ENCODE peak calls at places on chromosome 9, in eight cellular contexts. One of them, this sample, is unnamed.

GRCh38 chr9:113221800-113222481 is 597 bp downstream of the SLC31A1 start:
- DNase-seq in IMR-90: no peak
- DNase-seq in HCT116: no peak
- DNase-seq in GM12878: no peak
- DNase-seq in coronary artery: no peak
- DNase-seq in brain microvascular endothelial cell: peak; percentile 4
- DNase-seq in substantia nigra: peak; percentile 42
- DNase-seq in stomach: no peak
- DNase-seq in this sample: no peak

GRCh38 chr9:112489039-112489546 is 2.5 kb downstream of the KIAA1958 start:
- DNase-seq in IMR-90: no peak
- DNase-seq in brain microvascular endothelial cell: no peak
- DNase-seq in GM12878: no peak
- DNase-seq in coronary artery: no peak
- DNase-seq in stomach: no peak
- DNase-seq in substantia nigra: no peak
- DNase-seq in HCT116: no peak
- DNase-seq in this sample: no peak

GRCh38 chr9:106503759-106504158 is 359.2 kb upstream of the ZNF462 start:
- DNase-seq in coronary artery: no peak
- DNase-seq in brain microvascular endothelial cell: no peak
- DNase-seq in HCT116: no peak
- DNase-seq in IMR-90: no peak
- DNase-seq in substantia nigra: no peak
- DNase-seq in stomach: no peak
- DNase-seq in GM12878: peak; percentile 28
- DNase-seq in this sample: no peak

GRCh38 chr9:108182950-108183381 is 672.8 kb downstream of the ACTL7B start:
- DNase-seq in coronary artery: no peak
- DNase-seq in stomach: no peak
- DNase-seq in substantia nigra: no peak
- DNase-seq in HCT116: no peak
- DNase-seq in GM12878: peak; percentile 40
- DNase-seq in IMR-90: peak; percentile 55
- DNase-seq in brain microvascular endothelial cell: peak; percentile 19
- DNase-seq in this sample: no peak

GRCh38 chr9:116153765-116154333 is at the start of gene PAPPA:
- DNase-seq in IMR-90: no peak
- DNase-seq in substantia nigra: no peak
- DNase-seq in HCT116: no peak
- DNase-seq in GM12878: no peak
- DNase-seq in coronary artery: no peak
- DNase-seq in brain microvascular endothelial cell: no peak
- DNase-seq in stomach: no peak
- DNase-seq in this sample: no peak

GRCh38 chr9:137421838-137422667 is 909 bp downstream of the EXD3 start:
- DNase-seq in HCT116: no peak
- DNase-seq in IMR-90: no peak
- DNase-seq in brain microvascular endothelial cell: no peak
- DNase-seq in GM12878: no peak
- DNase-seq in substantia nigra: no peak
- DNase-seq in coronary artery: no peak
- DNase-seq in stomach: no peak
- DNase-seq in this sample: no peak

GRCh38 chr9:25681270-25681669 is 3.0 kb upstream of the TUSC1 start:
- DNase-seq in brain microvascular endothelial cell: peak; percentile 56
- DNase-seq in HCT116: no peak
- DNase-seq in IMR-90: peak; percentile 86
- DNase-seq in substantia nigra: no peak
- DNase-seq in stomach: no peak
- DNase-seq in coronary artery: no peak
- DNase-seq in GM12878: no peak
- DNase-seq in this sample: no peak

GRCh38 chr9:131423171-131423581 is 29.3 kb downstream of the PRRC2B start:
- DNase-seq in coronary artery: peak; percentile 79
- DNase-seq in HCT116: no peak
- DNase-seq in GM12878: peak; percentile 20
- DNase-seq in substantia nigra: peak; percentile 59
- DNase-seq in IMR-90: peak; percentile 91
- DNase-seq in brain microvascular endothelial cell: peak; percentile 89
- DNase-seq in stomach: peak; percentile 69
- DNase-seq in this sample: no peak

GRCh38 chr9:135399000-135399649 is 80.5 kb upstream of the PPP1R26 start:
- DNase-seq in GM12878: no peak
- DNase-seq in brain microvascular endothelial cell: no peak
- DNase-seq in coronary artery: no peak
- DNase-seq in stomach: no peak
- DNase-seq in IMR-90: no peak
- DNase-seq in substantia nigra: no peak
- DNase-seq in HCT116: no peak
- DNase-seq in this sample: no peak

GRCh38 chr9:77017505-77017894 is 2.0 kb upstream of the FOXB2 start:
- DNase-seq in HCT116: no peak
- DNase-seq in stomach: no peak
- DNase-seq in substantia nigra: no peak
- DNase-seq in brain microvascular endothelial cell: no peak
- DNase-seq in GM12878: no peak
- DNase-seq in coronary artery: no peak
- DNase-seq in IMR-90: no peak
- DNase-seq in this sample: no peak

GRCh38 chr9:9997585-9997984 is 615.2 kb downstream of the PTPRD start:
- DNase-seq in HCT116: no peak
- DNase-seq in brain microvascular endothelial cell: no peak
- DNase-seq in GM12878: no peak
- DNase-seq in IMR-90: no peak
- DNase-seq in coronary artery: no peak
- DNase-seq in stomach: no peak
- DNase-seq in substantia nigra: no peak
- DNase-seq in this sample: no peak

DNA sequence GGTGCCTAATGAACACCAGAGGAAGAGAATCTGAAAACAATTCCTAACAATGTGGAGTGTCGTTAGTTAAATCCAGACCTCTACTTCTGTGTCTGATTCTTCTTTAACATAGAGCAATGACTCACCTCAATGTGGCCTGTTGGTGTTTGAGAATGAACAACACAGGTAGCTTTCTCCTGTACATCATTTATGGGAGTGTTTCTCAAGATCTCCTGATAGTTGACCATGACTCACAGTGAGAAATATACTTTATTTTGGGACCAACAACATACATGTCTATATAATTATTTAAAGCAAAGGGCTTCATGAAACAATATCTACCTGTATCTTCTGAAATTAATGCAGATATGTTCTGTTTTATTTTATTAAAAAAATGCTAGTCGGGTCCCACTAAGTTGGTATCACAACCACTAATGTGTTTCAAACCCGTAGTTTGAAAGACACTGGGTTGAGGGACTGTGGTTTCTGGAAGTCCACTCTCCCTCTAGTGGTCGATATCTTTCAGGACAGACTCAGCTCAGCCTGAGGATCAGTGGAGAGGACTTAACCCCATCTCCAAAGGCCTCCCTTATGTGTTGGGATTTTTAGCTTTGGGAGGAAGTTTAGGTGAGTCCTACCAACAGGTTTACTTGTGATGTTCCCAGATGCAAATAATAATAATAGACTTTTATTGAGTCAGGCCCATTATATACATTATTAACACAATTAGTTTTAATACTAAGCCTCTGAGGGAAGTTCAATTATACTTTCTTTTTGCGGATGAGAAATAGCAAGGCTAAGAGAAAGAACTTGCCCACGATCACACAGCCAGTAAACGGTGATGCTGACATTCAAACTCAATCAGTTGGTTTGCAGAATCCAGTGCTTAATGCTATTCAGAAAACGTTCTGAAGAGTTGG is 70.0 kb upstream of the KLF9 start:
- DNase-seq in stomach: peak; percentile 46
- DNase-seq in HCT116: peak; percentile 68
- DNase-seq in substantia nigra: peak; percentile 28
- DNase-seq in GM12878: no peak
- DNase-seq in brain microvascular endothelial cell: peak; percentile 78
- DNase-seq in coronary artery: no peak
- DNase-seq in IMR-90: peak; percentile 86
- DNase-seq in this sample: peak; percentile 41
- H3K27ac ChIP-seq in stomach: peak overlapping the region; percentile 93
- H3K27ac ChIP-seq in HCT116: no peak overlapping the region
- H3K27ac ChIP-seq in substantia nigra: peak overlapping the region; percentile 99
- H3K27ac ChIP-seq in GM12878: no peak overlapping the region
- H3K27ac ChIP-seq in brain microvascular endothelial cell: no peak overlapping the region
- H3K27ac ChIP-seq in coronary artery: peak overlapping the region; percentile 54
- H3K27ac ChIP-seq in IMR-90: no peak overlapping the region
- H3K27ac ChIP-seq in this sample: no peak overlapping the region

GRCh38 chr9:18490591-18491370 is 16.8 kb downstream of the ADAMTSL1 start:
- DNase-seq in substantia nigra: no peak
- DNase-seq in coronary artery: peak; percentile 78
- DNase-seq in stomach: no peak
- DNase-seq in GM12878: no peak
- DNase-seq in brain microvascular endothelial cell: peak; percentile 99
- DNase-seq in IMR-90: peak; percentile 99
- DNase-seq in HCT116: no peak
- DNase-seq in this sample: no peak

GRCh38 chr9:18492612-18493011 is 18.7 kb downstream of the ADAMTSL1 start:
- DNase-seq in HCT116: no peak
- DNase-seq in coronary artery: no peak
- DNase-seq in substantia nigra: no peak
- DNase-seq in brain microvascular endothelial cell: peak; percentile 34
- DNase-seq in GM12878: no peak
- DNase-seq in IMR-90: no peak
- DNase-seq in stomach: no peak
- DNase-seq in this sample: no peak

GRCh38 chr9:18495065-18495464 is 21.1 kb downstream of the ADAMTSL1 start:
- DNase-seq in brain microvascular endothelial cell: no peak
- DNase-seq in coronary artery: no peak
- DNase-seq in GM12878: no peak
- DNase-seq in substantia nigra: no peak
- DNase-seq in IMR-90: no peak
- DNase-seq in HCT116: no peak
- DNase-seq in stomach: no peak
- DNase-seq in this sample: no peak

GRCh38 chr9:18496586-18496985 is 22.6 kb downstream of the ADAMTSL1 start:
- DNase-seq in coronary artery: no peak
- DNase-seq in brain microvascular endothelial cell: no peak
- DNase-seq in stomach: no peak
- DNase-seq in substantia nigra: no peak
- DNase-seq in IMR-90: no peak
- DNase-seq in GM12878: no peak
- DNase-seq in HCT116: no peak
- DNase-seq in this sample: no peak

DNA sequence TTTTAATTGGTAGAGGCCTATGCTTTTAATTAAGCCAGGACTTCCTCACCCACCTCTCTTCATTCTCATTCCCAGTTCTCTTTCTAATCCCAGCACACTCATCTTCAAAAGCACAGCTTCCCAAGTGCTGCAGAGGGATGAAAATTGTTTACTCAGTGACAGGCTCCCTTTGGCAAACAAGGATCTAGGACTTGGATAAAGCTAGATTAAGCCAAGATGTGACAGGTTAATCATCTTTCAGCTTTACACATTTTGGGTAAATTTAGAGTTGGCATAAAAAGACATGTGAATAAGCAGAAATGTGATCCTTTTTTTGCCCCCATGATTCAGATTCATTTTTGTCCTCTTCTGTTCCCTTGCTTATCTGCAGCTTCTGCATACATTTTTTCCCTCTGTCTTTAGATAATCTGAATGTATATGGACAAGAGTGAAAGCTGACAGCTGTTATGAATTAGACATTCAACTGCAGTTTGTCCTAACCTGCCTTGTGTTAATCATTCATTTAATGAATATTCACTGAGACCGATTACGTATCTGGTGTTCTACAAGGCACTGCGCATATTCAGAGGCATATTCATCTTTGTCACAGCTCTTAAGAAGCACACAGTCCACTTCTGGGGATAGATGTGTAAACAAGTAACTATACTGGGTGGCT is 19.5 kb downstream of the ADAMTSL1 start:
- DNase-seq in brain microvascular endothelial cell: peak; percentile 11
- DNase-seq in IMR-90: peak; percentile 45
- DNase-seq in substantia nigra: no peak
- DNase-seq in GM12878: no peak
- DNase-seq in stomach: no peak
- DNase-seq in HCT116: no peak
- DNase-seq in coronary artery: no peak
- DNase-seq in this sample: no peak
- H3K27ac ChIP-seq in brain microvascular endothelial cell: peak overlapping the region; percentile 96
- H3K27ac ChIP-seq in IMR-90: no peak overlapping the region
- H3K27ac ChIP-seq in substantia nigra: no peak overlapping the region
- H3K27ac ChIP-seq in GM12878: no peak overlapping the region
- H3K27ac ChIP-seq in stomach: no peak overlapping the region
- H3K27ac ChIP-seq in HCT116: no peak overlapping the region
- H3K27ac ChIP-seq in coronary artery: no peak overlapping the region
- H3K27ac ChIP-seq in this sample: no peak overlapping the region

GRCh38 chr9:33185858-33186257 is 18.7 kb upstream of the B4GALT1 start:
- DNase-seq in brain microvascular endothelial cell: no peak
- DNase-seq in HCT116: no peak
- DNase-seq in IMR-90: no peak
- DNase-seq in GM12878: no peak
- DNase-seq in substantia nigra: no peak
- DNase-seq in stomach: peak; percentile 74
- DNase-seq in coronary artery: no peak
- DNase-seq in this sample: no peak
- H3K27ac ChIP-seq in brain microvascular endothelial cell: no peak overlapping the region
- H3K27ac ChIP-seq in HCT116: no peak overlapping the region
- H3K27ac ChIP-seq in IMR-90: no peak overlapping the region
- H3K27ac ChIP-seq in GM12878: no peak overlapping the region
- H3K27ac ChIP-seq in substantia nigra: no peak overlapping the region
- H3K27ac ChIP-seq in stomach: peak overlapping the region; percentile 83
- H3K27ac ChIP-seq in coronary artery: no peak overlapping the region
- H3K27ac ChIP-seq in this sample: no peak overlapping the region

GRCh38 chr9:127417130-127418036 is 6.8 kb upstream of the ZNF79 start:
- DNase-seq in HCT116: no peak
- DNase-seq in GM12878: no peak
- DNase-seq in stomach: no peak
- DNase-seq in IMR-90: peak; percentile 78
- DNase-seq in coronary artery: no peak
- DNase-seq in brain microvascular endothelial cell: no peak
- DNase-seq in substantia nigra: no peak
- DNase-seq in this sample: no peak
- H3K27ac ChIP-seq in HCT116: no peak overlapping the region
- H3K27ac ChIP-seq in GM12878: no peak overlapping the region
- H3K27ac ChIP-seq in stomach: no peak overlapping the region
- H3K27ac ChIP-seq in IMR-90: no peak overlapping the region
- H3K27ac ChIP-seq in coronary artery: no peak overlapping the region
- H3K27ac ChIP-seq in brain microvascular endothelial cell: no peak overlapping the region
- H3K27ac ChIP-seq in substantia nigra: no peak overlapping the region
- H3K27ac ChIP-seq in this sample: no peak overlapping the region

DNA sequence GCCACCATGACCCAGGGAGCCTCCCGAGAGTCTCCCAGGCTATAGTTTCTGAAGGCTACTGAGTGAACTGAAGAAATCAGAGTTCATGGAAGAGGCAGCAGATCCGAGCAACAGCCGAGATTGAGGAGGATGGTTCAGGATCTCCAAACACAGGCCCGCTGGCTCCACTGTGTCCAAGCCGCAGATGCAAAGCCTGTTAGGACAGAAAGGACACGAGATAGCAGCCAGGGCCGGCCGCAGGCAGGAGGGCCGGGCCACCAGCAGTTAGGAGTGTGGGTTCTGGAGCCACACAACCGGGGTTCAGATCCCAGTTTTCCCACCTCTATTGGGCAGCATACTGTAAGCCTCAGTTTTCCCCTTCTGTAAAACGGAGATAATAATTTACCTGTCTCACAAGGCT is 27.7 kb downstream of the NEK6 start:
- DNase-seq in coronary artery: no peak
- DNase-seq in IMR-90: no peak
- DNase-seq in HCT116: no peak
- DNase-seq in brain microvascular endothelial cell: no peak
- DNase-seq in GM12878: no peak
- DNase-seq in stomach: no peak
- DNase-seq in substantia nigra: no peak
- DNase-seq in this sample: no peak
- H3K27ac ChIP-seq in coronary artery: peak overlapping the region; percentile 94
- H3K27ac ChIP-seq in IMR-90: peak overlapping the region; percentile 90
- H3K27ac ChIP-seq in HCT116: no peak overlapping the region
- H3K27ac ChIP-seq in brain microvascular endothelial cell: peak overlapping the region; percentile 99
- H3K27ac ChIP-seq in GM12878: peak overlapping the region; percentile 97
- H3K27ac ChIP-seq in stomach: peak overlapping the region; percentile 86
- H3K27ac ChIP-seq in substantia nigra: peak overlapping the region; percentile 61
- H3K27ac ChIP-seq in this sample: no peak overlapping the region